ENCODE peak calls at places on chromosome 10, in six cellular contexts. One of them, this sample, is unnamed.

GRCh38 chr10:78844956-78845355 is 223.8 kb upstream of the ZMIZ1 start:
- DNase-seq in GM12891: no peak
- DNase-seq in GM12878: no peak
- DNase-seq in K562: no peak
- DNase-seq in HepG2: no peak
- DNase-seq in H1: no peak
- DNase-seq in this sample: no peak

GRCh38 chr10:19097151-19097550 is 48.5 kb downstream of the MALRD1 start:
- DNase-seq in GM12891: no peak
- DNase-seq in GM12878: no peak
- DNase-seq in K562: no peak
- DNase-seq in HepG2: no peak
- DNase-seq in H1: no peak
- DNase-seq in this sample: no peak

GRCh38 chr10:62633976-62634375 is 170.5 kb upstream of the ADO start:
- DNase-seq in GM12891: no peak
- DNase-seq in GM12878: no peak
- DNase-seq in K562: no peak
- DNase-seq in HepG2: no peak
- DNase-seq in H1: no peak
- DNase-seq in this sample: no peak

GRCh38 chr10:92219516-92219915 is 71.4 kb downstream of the CPEB3 start:
- DNase-seq in GM12891: no peak
- DNase-seq in GM12878: no peak
- DNase-seq in K562: no peak
- DNase-seq in HepG2: no peak
- DNase-seq in H1: no peak
- DNase-seq in this sample: no peak

GRCh38 chr10:71251319-71251718 is 38.9 kb downstream of the UNC5B start:
- DNase-seq in GM12891: no peak
- DNase-seq in GM12878: no peak
- DNase-seq in K562: no peak
- DNase-seq in HepG2: no peak
- DNase-seq in H1: no peak
- DNase-seq in this sample: no peak

GRCh38 chr10:1635340-1635739 is 102.0 kb downstream of the ADARB2 start:
- DNase-seq in GM12891: no peak
- DNase-seq in GM12878: no peak
- DNase-seq in K562: no peak
- DNase-seq in HepG2: no peak
- DNase-seq in H1: no peak
- DNase-seq in this sample: no peak

GRCh38 chr10:44295619-44296222 is 89.2 kb downstream of the CXCL12 start:
- DNase-seq in GM12891: no peak
- DNase-seq in GM12878: no peak
- DNase-seq in K562: no peak
- DNase-seq in HepG2: no peak
- DNase-seq in H1: no peak
- DNase-seq in this sample: no peak

GRCh38 chr10:48556713-48557112 is 48.2 kb downstream of the ARHGAP22 start:
- DNase-seq in GM12891: no peak
- DNase-seq in GM12878: no peak
- DNase-seq in K562: no peak
- DNase-seq in HepG2: no peak
- DNase-seq in H1: no peak
- DNase-seq in this sample: no peak

GRCh38 chr10:114795039-114795438 is 26.5 kb upstream of the FHIP2A start:
- DNase-seq in GM12891: no peak
- DNase-seq in GM12878: no peak
- DNase-seq in K562: no peak
- DNase-seq in HepG2: no peak
- DNase-seq in H1: no peak
- DNase-seq in this sample: no peak

GRCh38 chr10:130226012-130226411 is 89.8 kb downstream of the GLRX3 start:
- DNase-seq in GM12891: no peak
- DNase-seq in GM12878: no peak
- DNase-seq in K562: no peak
- DNase-seq in HepG2: no peak
- DNase-seq in H1: no peak
- DNase-seq in this sample: no peak

GRCh38 chr10:1162481-1163203 is 106.5 kb downstream of the WDR37 start:
- DNase-seq in GM12891: no peak
- DNase-seq in GM12878: no peak
- DNase-seq in K562: no peak
- DNase-seq in HepG2: no peak
- DNase-seq in H1: peak
- DNase-seq in this sample: no peak

GRCh38 chr10:96125142-96125515 is 5.0 kb upstream of the ZNF518A start:
- DNase-seq in GM12891: no peak
- DNase-seq in GM12878: no peak
- DNase-seq in K562: no peak
- DNase-seq in HepG2: peak
- DNase-seq in H1: no peak
- DNase-seq in this sample: no peak

GRCh38 chr10:11208908-11209809 is 191.5 kb downstream of the CELF2 start:
- DNase-seq in GM12891: no peak
- DNase-seq in GM12878: no peak
- DNase-seq in K562: no peak
- DNase-seq in HepG2: no peak
- DNase-seq in H1: no peak
- DNase-seq in this sample: peak

GRCh38 chr10:84194424-84195043 is at the start of gene CDHR1:
- DNase-seq in GM12891: peak
- DNase-seq in GM12878: no peak
- DNase-seq in K562: peak
- DNase-seq in HepG2: no peak
- DNase-seq in H1: peak
- DNase-seq in this sample: peak

GRCh38 chr10:78357027-78357672 is 323.5 kb downstream of the RPS24 start:
- DNase-seq in GM12891: no peak
- DNase-seq in GM12878: no peak
- DNase-seq in K562: no peak
- DNase-seq in HepG2: no peak
- DNase-seq in H1: no peak
- DNase-seq in this sample: no peak

GRCh38 chr10:74962517-74962916 is 136.1 kb downstream of the KAT6B start:
- DNase-seq in GM12891: no peak
- DNase-seq in GM12878: no peak
- DNase-seq in K562: no peak
- DNase-seq in HepG2: no peak
- DNase-seq in H1: no peak
- DNase-seq in this sample: no peak

GRCh38 chr10:97612386-97612785 is 20.9 kb downstream of the MORN4 start:
- DNase-seq in GM12891: no peak
- DNase-seq in GM12878: no peak
- DNase-seq in K562: peak
- DNase-seq in HepG2: peak
- DNase-seq in H1: no peak
- DNase-seq in this sample: no peak

GRCh38 chr10:114387784-114388183 is 16.5 kb downstream of the AFAP1L2 start:
- DNase-seq in GM12891: no peak
- DNase-seq in GM12878: no peak
- DNase-seq in K562: no peak
- DNase-seq in HepG2: no peak
- DNase-seq in H1: no peak
- DNase-seq in this sample: no peak

GRCh38 chr10:11165591-11166543 is 148.2 kb downstream of the CELF2 start:
- DNase-seq in GM12891: peak
- DNase-seq in GM12878: no peak
- DNase-seq in K562: peak
- DNase-seq in HepG2: no peak
- DNase-seq in H1: no peak
- DNase-seq in this sample: peak

GRCh38 chr10:69397972-69398371 is 18.7 kb downstream of the TACR2 start:
- DNase-seq in GM12891: no peak
- DNase-seq in GM12878: no peak
- DNase-seq in K562: no peak
- DNase-seq in HepG2: no peak
- DNase-seq in H1: no peak
- DNase-seq in this sample: no peak

GRCh38 chr10:84683980-84684740 is 355.8 kb downstream of the CCSER2 start:
- DNase-seq in GM12891: no peak
- DNase-seq in GM12878: no peak
- DNase-seq in K562: no peak
- DNase-seq in HepG2: no peak
- DNase-seq in H1: no peak
- DNase-seq in this sample: no peak

GRCh38 chr10:103067484-103067883 is 125.6 kb downstream of the NT5C2 start:
- DNase-seq in GM12891: no peak
- DNase-seq in GM12878: no peak
- DNase-seq in K562: no peak
- DNase-seq in HepG2: no peak
- DNase-seq in H1: no peak
- DNase-seq in this sample: no peak

GRCh38 chr10:67487199-67487598 is 208.8 kb downstream of the CTNNA3 start:
- DNase-seq in GM12891: no peak
- DNase-seq in GM12878: no peak
- DNase-seq in K562: no peak
- DNase-seq in HepG2: no peak
- DNase-seq in H1: no peak
- DNase-seq in this sample: no peak

GRCh38 chr10:77555591-77556212 is 81.9 kb downstream of the KCNMA1 start:
- DNase-seq in GM12891: no peak
- DNase-seq in GM12878: no peak
- DNase-seq in K562: no peak
- DNase-seq in HepG2: no peak
- DNase-seq in H1: no peak
- DNase-seq in this sample: no peak

GRCh38 chr10:22334414-22335203 is 10.7 kb upstream of the SPAG6 start:
- DNase-seq in GM12891: no peak
- DNase-seq in GM12878: no peak
- DNase-seq in K562: no peak
- DNase-seq in HepG2: no peak
- DNase-seq in H1: peak
- DNase-seq in this sample: no peak

GRCh38 chr10:86899128-86899527 is 58.3 kb downstream of the MMRN2 start:
- DNase-seq in GM12891: no peak
- DNase-seq in GM12878: no peak
- DNase-seq in K562: no peak
- DNase-seq in HepG2: no peak
- DNase-seq in H1: peak
- DNase-seq in this sample: no peak

GRCh38 chr10:78578929-78579328 is 489.8 kb upstream of the ZMIZ1 start:
- DNase-seq in GM12891: peak
- DNase-seq in GM12878: peak
- DNase-seq in K562: no peak
- DNase-seq in HepG2: no peak
- DNase-seq in H1: no peak
- DNase-seq in this sample: no peak

GRCh38 chr10:30432631-30433285 is 1.2 kb upstream of the MAP3K8 start:
- DNase-seq in GM12891: no peak
- DNase-seq in GM12878: no peak
- DNase-seq in K562: peak
- DNase-seq in HepG2: no peak
- DNase-seq in H1: no peak
- DNase-seq in this sample: no peak

GRCh38 chr10:680146-680545 is 9.3 kb downstream of the DIP2C start:
- DNase-seq in GM12891: no peak
- DNase-seq in GM12878: no peak
- DNase-seq in K562: no peak
- DNase-seq in HepG2: no peak
- DNase-seq in H1: no peak
- DNase-seq in this sample: no peak

DNA sequence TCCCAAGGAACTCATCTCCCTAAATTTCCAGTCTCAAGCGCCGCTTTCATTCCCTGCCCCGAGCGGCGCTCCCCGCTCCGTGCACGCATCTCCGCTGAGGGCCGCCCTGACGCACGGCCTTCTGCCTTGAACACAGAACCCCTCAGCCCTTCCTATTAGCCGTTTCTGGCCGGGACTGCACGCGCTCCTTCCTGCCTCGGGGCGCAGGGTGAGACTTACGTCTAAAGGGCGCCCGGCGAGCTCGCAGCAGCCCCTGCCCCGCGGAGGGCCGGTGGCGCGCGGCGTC is 752 bp upstream of the WAC start:
- DNase-seq in GM12891: peak
- DNase-seq in GM12878: no peak
- DNase-seq in K562: no peak
- DNase-seq in HepG2: peak
- DNase-seq in H1: no peak
- DNase-seq in this sample: no peak
- TF ChIP-seq TAF1 in GM12891: no peak
- TF ChIP-seq TAF1 in GM12878: no peak
- TF ChIP-seq TAF1 in K562: no peak
- TF ChIP-seq TAF1 in HepG2: no peak
- TF ChIP-seq TAF1 in H1: no peak
- TF ChIP-seq TAF1 in this sample: no peak

GRCh38 chr10:110892602-110893001 is 20.9 kb downstream of the PDCD4 start:
- DNase-seq in GM12891: no peak
- DNase-seq in GM12878: no peak
- DNase-seq in K562: no peak
- DNase-seq in HepG2: no peak
- DNase-seq in H1: no peak
- DNase-seq in this sample: no peak
- TF ChIP-seq POLR2A in GM12891: no peak
- TF ChIP-seq POLR2A in GM12878: no peak
- TF ChIP-seq POLR2A in K562: no peak
- TF ChIP-seq POLR2A in HepG2: no peak
- TF ChIP-seq POLR2A in H1: no peak
- TF ChIP-seq POLR2A in this sample: no peak

GRCh38 chr10:64369885-64370773 is 848.9 kb downstream of the REEP3 start:
- DNase-seq in GM12891: no peak
- DNase-seq in GM12878: no peak
- DNase-seq in K562: no peak
- DNase-seq in HepG2: peak
- DNase-seq in H1: no peak
- DNase-seq in this sample: no peak
- TF ChIP-seq TAF1 in GM12891: no peak
- TF ChIP-seq TAF1 in GM12878: no peak
- TF ChIP-seq TAF1 in K562: no peak
- TF ChIP-seq TAF1 in HepG2: no peak
- TF ChIP-seq TAF1 in H1: no peak
- TF ChIP-seq TAF1 in this sample: no peak

DNA sequence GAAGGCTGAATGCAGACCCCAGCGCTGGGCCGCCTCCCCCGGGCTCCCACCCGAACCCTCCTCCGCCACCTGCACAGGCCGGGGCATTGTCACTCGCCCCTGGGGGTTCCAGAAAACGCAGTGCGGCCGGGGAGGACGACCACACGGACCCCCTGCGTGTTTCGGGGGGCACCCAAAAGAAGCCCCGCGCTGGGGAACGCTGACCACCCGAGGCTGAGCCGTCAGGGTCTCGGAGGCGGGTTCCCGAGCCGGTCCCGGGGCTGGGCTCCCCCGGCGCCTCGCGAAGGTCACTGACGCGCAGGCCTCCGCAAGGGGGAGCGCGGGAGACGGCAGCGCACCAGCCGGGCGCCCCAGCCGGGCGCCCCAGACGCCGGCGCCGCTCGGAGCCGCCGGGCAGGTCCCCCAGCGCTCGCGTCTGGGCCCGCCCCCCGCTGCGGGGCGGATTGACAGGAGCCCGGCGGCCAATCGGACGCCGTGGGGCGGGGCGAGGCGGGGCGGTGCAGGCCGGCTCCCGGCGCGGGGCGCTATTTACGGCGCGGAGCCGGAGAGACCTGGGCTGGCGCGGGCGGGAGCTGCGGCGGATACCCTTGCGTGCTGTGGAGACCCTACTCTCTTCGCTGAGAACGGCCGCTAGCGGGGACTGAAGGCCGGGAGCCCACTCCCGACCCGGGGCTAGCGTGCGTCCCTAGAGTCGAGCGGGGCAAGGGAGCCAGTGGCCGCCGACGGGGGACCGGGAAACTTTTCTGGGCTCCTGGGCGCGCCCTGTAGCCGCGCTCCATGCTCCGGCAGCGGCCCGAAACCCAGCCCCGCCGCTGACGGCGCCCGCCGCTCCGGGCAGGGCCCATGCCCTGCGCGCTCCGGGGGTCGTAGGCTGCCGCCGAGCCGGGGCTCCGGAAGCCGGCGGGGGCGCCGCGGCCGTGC is at the start of gene BAMBI:
- DNase-seq in GM12891: peak
- DNase-seq in GM12878: no peak
- DNase-seq in K562: peak
- DNase-seq in HepG2: peak
- DNase-seq in H1: peak
- DNase-seq in this sample: peak
- TF ChIP-seq POLR2A in GM12891: no peak
- TF ChIP-seq POLR2A in GM12878: peak
- TF ChIP-seq POLR2A in K562: peak
- TF ChIP-seq POLR2A in HepG2: peak
- TF ChIP-seq POLR2A in H1: peak
- TF ChIP-seq POLR2A in this sample: no peak